ENCODE peak calls at places on chromosomes 16 and 17, in five cellular contexts. One of them, this sample, is unnamed.
A peak's percentile ranks its signal among the peaks of the same experiment; 100 is the strongest.

GRCh38 chr16:88804552-88805339 is 1.2 kb downstream of the CDT1 start:
- DNase-seq in GF-D8: no peak
- DNase-seq in T-helper 1 cell: no peak
- DNase-seq in GDM1: no peak
- DNase-seq in T-cell: no peak
- DNase-seq in this sample: no peak

GRCh38 chr16:67528222-67528869 is at the start of gene RIPOR1:
- DNase-seq in GF-D8: no peak
- DNase-seq in T-helper 1 cell: peak; percentile 43
- DNase-seq in GDM1: no peak
- DNase-seq in T-cell: peak; percentile 25
- DNase-seq in this sample: peak; percentile 14

GRCh38 chr16:1325673-1326371 is 7.6 kb upstream of the BAIAP3 start:
- DNase-seq in GF-D8: no peak
- DNase-seq in T-helper 1 cell: no peak
- DNase-seq in GDM1: no peak
- DNase-seq in T-cell: no peak
- DNase-seq in this sample: no peak

GRCh38 chr16:77297996-77298637 is 98.9 kb downstream of the SYCE1L start:
- DNase-seq in GF-D8: no peak
- DNase-seq in T-helper 1 cell: no peak
- DNase-seq in GDM1: no peak
- DNase-seq in T-cell: no peak
- DNase-seq in this sample: no peak

GRCh38 chr17:511001-511690 is 158.5 kb upstream of the RPH3AL start:
- DNase-seq in GF-D8: no peak
- DNase-seq in T-helper 1 cell: no peak
- DNase-seq in GDM1: no peak
- DNase-seq in T-cell: no peak
- DNase-seq in this sample: no peak

GRCh38 chr17:27782791-27783206 is 17.5 kb downstream of the NOS2 start:
- DNase-seq in GF-D8: no peak
- DNase-seq in T-helper 1 cell: no peak
- DNase-seq in GDM1: peak; percentile 78
- DNase-seq in T-cell: no peak
- DNase-seq in this sample: no peak

GRCh38 chr17:74163271-74163821 is 40.1 kb upstream of the RPL38 start:
- DNase-seq in GF-D8: no peak
- DNase-seq in T-helper 1 cell: no peak
- DNase-seq in GDM1: no peak
- DNase-seq in T-cell: no peak
- DNase-seq in this sample: no peak

GRCh38 chr16:57735755-57736418 is at the start of gene KATNB1:
- DNase-seq in GF-D8: no peak
- DNase-seq in T-helper 1 cell: no peak
- DNase-seq in GDM1: no peak
- DNase-seq in T-cell: no peak
- DNase-seq in this sample: no peak

GRCh38 chr17:47184671-47185070 is 4.4 kb downstream of the CDC27 start:
- DNase-seq in GF-D8: no peak
- DNase-seq in T-helper 1 cell: no peak
- DNase-seq in GDM1: no peak
- DNase-seq in T-cell: no peak
- DNase-seq in this sample: no peak

GRCh38 chr17:75325827-75326586 is 36.8 kb upstream of the SLC25A19 start:
- DNase-seq in GF-D8: peak; percentile 88
- DNase-seq in T-helper 1 cell: no peak
- DNase-seq in GDM1: peak; percentile 84
- DNase-seq in T-cell: no peak
- DNase-seq in this sample: no peak

GRCh38 chr17:21377821-21378396 is 1.8 kb downstream of the KCNJ12 start:
- DNase-seq in GF-D8: no peak
- DNase-seq in T-helper 1 cell: no peak
- DNase-seq in GDM1: no peak
- DNase-seq in T-cell: no peak
- DNase-seq in this sample: no peak

GRCh38 chr17:47203984-47204721 is 5.0 kb upstream of the MYL4 start:
- DNase-seq in GF-D8: no peak
- DNase-seq in T-helper 1 cell: no peak
- DNase-seq in GDM1: no peak
- DNase-seq in T-cell: no peak
- DNase-seq in this sample: no peak

GRCh38 chr16:83652898-83653297 is 154.9 kb upstream of the HSBP1 start:
- DNase-seq in GF-D8: no peak
- DNase-seq in T-helper 1 cell: no peak
- DNase-seq in GDM1: no peak
- DNase-seq in T-cell: no peak
- DNase-seq in this sample: no peak

GRCh38 chr16:53714080-53715050 is 10.4 kb downstream of the FTO start:
- DNase-seq in GF-D8: no peak
- DNase-seq in T-helper 1 cell: no peak
- DNase-seq in GDM1: no peak
- DNase-seq in T-cell: no peak
- DNase-seq in this sample: no peak

GRCh38 chr16:81315271-81316175 is 761 bp downstream of the GAN start:
- DNase-seq in GF-D8: no peak
- DNase-seq in T-helper 1 cell: peak; percentile 13
- DNase-seq in GDM1: peak; percentile 5
- DNase-seq in T-cell: peak; percentile 20
- DNase-seq in this sample: peak; percentile 24

GRCh38 chr16:89696598-89697128 is 4.8 kb downstream of the SPATA2L start:
- DNase-seq in GF-D8: peak; percentile 23
- DNase-seq in T-helper 1 cell: no peak
- DNase-seq in GDM1: no peak
- DNase-seq in T-cell: no peak
- DNase-seq in this sample: no peak

GRCh38 chr16:59290718-59291117 is 556.6 kb upstream of the GOT2 start:
- DNase-seq in GF-D8: no peak
- DNase-seq in T-helper 1 cell: no peak
- DNase-seq in GDM1: no peak
- DNase-seq in T-cell: no peak
- DNase-seq in this sample: no peak

GRCh38 chr17:77696151-77696719 is 262.3 kb upstream of the TNRC6C start:
- DNase-seq in GF-D8: no peak
- DNase-seq in T-helper 1 cell: no peak
- DNase-seq in GDM1: no peak
- DNase-seq in T-cell: no peak
- DNase-seq in this sample: no peak

GRCh38 chr16:16971042-16971441 is 499.7 kb downstream of the XYLT1 start:
- DNase-seq in GF-D8: no peak
- DNase-seq in T-helper 1 cell: no peak
- DNase-seq in GDM1: no peak
- DNase-seq in T-cell: no peak
- DNase-seq in this sample: no peak

GRCh38 chr16:15906439-15906838 is 18.0 kb upstream of the CEP20 start:
- DNase-seq in GF-D8: no peak
- DNase-seq in T-helper 1 cell: no peak
- DNase-seq in GDM1: no peak
- DNase-seq in T-cell: no peak
- DNase-seq in this sample: no peak

GRCh38 chr17:33016920-33017319 is 25.3 kb downstream of the SPACA3 start:
- DNase-seq in GF-D8: no peak
- DNase-seq in T-helper 1 cell: no peak
- DNase-seq in GDM1: no peak
- DNase-seq in T-cell: no peak
- DNase-seq in this sample: no peak

GRCh38 chr17:31509095-31509804 is 117.8 kb downstream of the RAB11FIP4 start:
- DNase-seq in GF-D8: no peak
- DNase-seq in T-helper 1 cell: no peak
- DNase-seq in GDM1: no peak
- DNase-seq in T-cell: no peak
- DNase-seq in this sample: no peak

GRCh38 chr16:57480127-57480753 is 6.1 kb downstream of the DOK4 start:
- DNase-seq in GF-D8: no peak
- DNase-seq in T-helper 1 cell: no peak
- DNase-seq in GDM1: no peak
- DNase-seq in T-cell: no peak
- DNase-seq in this sample: no peak

GRCh38 chr17:10385871-10386270 is 13.1 kb upstream of the MYH13 start:
- DNase-seq in GF-D8: no peak
- DNase-seq in T-helper 1 cell: no peak
- DNase-seq in GDM1: no peak
- DNase-seq in T-cell: no peak
- DNase-seq in this sample: no peak

GRCh38 chr17:79831367-79832210 is 7.7 kb downstream of the CBX4 start:
- DNase-seq in GF-D8: no peak
- DNase-seq in T-helper 1 cell: no peak
- DNase-seq in GDM1: no peak
- DNase-seq in T-cell: no peak
- DNase-seq in this sample: peak; percentile 66

GRCh38 chr17:81365601-81366585 is 29.4 kb upstream of the BAHCC1 start:
- DNase-seq in GF-D8: peak; percentile 38
- DNase-seq in T-helper 1 cell: no peak
- DNase-seq in GDM1: peak; percentile 36
- DNase-seq in T-cell: no peak
- DNase-seq in this sample: no peak

GRCh38 chr17:63040816-63041215 is 74.8 kb downstream of the TANC2 start:
- DNase-seq in GF-D8: no peak
- DNase-seq in T-helper 1 cell: no peak
- DNase-seq in GDM1: no peak
- DNase-seq in T-cell: no peak
- DNase-seq in this sample: no peak

GRCh38 chr17:32546031-32546444 is 59.2 kb downstream of the CDK5R1 start:
- DNase-seq in GF-D8: no peak
- DNase-seq in T-helper 1 cell: no peak
- DNase-seq in GDM1: no peak
- DNase-seq in T-cell: no peak
- DNase-seq in this sample: peak; percentile 62

GRCh38 chr17:41492351-41492750 is 2.6 kb upstream of the KRT36 start:
- DNase-seq in GF-D8: no peak
- DNase-seq in T-helper 1 cell: no peak
- DNase-seq in GDM1: no peak
- DNase-seq in T-cell: no peak
- DNase-seq in this sample: no peak